ENCODE peak calls at places on chromosome 1, in ten cellular contexts. One of them, this sample, is unnamed.

GRCh38 chr1:39828734-39829133 is 40.1 kb upstream of the BMP8B start:
- DNase-seq in activated T-cell treated with anti-CD3 and anti-CD28 coated beads for 1 hour: no peak
- DNase-seq in HCT116: no peak
- DNase-seq in neural crest cell: no peak
- DNase-seq in fibroblast of lung: no peak
- DNase-seq in activated CD4-positive, alpha-beta T cell treated with anti-CD3 and anti-CD28 coated beads, Interleukin-2, amount 10 ng/mL, durations not matched to agents 7 days and 5 days: no peak
- DNase-seq in astrocyte of the cerebellum: no peak
- DNase-seq in activated T-helper 1 cell treated with Interleukin-2 at 50 U/mL for 16 hours: no peak
- DNase-seq in mesenteric fat pad: no peak
- DNase-seq in central memory CD8-positive, alpha-beta T cell: no peak
- DNase-seq in this sample: no peak

GRCh38 chr1:119982006-119982405 is 85.7 kb upstream of the ADAM30 start:
- DNase-seq in activated T-cell treated with anti-CD3 and anti-CD28 coated beads for 1 hour: no peak
- DNase-seq in HCT116: no peak
- DNase-seq in neural crest cell: no peak
- DNase-seq in fibroblast of lung: peak
- DNase-seq in activated CD4-positive, alpha-beta T cell treated with anti-CD3 and anti-CD28 coated beads, Interleukin-2, amount 10 ng/mL, durations not matched to agents 7 days and 5 days: no peak
- DNase-seq in astrocyte of the cerebellum: peak
- DNase-seq in activated T-helper 1 cell treated with Interleukin-2 at 50 U/mL for 16 hours: no peak
- DNase-seq in mesenteric fat pad: no peak
- DNase-seq in central memory CD8-positive, alpha-beta T cell: no peak
- DNase-seq in this sample: no peak

GRCh38 chr1:118158918-118159317 is 26.1 kb downstream of the SPAG17 start:
- DNase-seq in activated T-cell treated with anti-CD3 and anti-CD28 coated beads for 1 hour: no peak
- DNase-seq in HCT116: no peak
- DNase-seq in neural crest cell: no peak
- DNase-seq in fibroblast of lung: peak
- DNase-seq in activated CD4-positive, alpha-beta T cell treated with anti-CD3 and anti-CD28 coated beads, Interleukin-2, amount 10 ng/mL, durations not matched to agents 7 days and 5 days: no peak
- DNase-seq in astrocyte of the cerebellum: peak
- DNase-seq in activated T-helper 1 cell treated with Interleukin-2 at 50 U/mL for 16 hours: no peak
- DNase-seq in mesenteric fat pad: no peak
- DNase-seq in central memory CD8-positive, alpha-beta T cell: no peak
- DNase-seq in this sample: no peak

GRCh38 chr1:229270547-229271447 is at the start of gene RAB4A:
- DNase-seq in activated T-cell treated with anti-CD3 and anti-CD28 coated beads for 1 hour: peak
- DNase-seq in HCT116: peak
- DNase-seq in neural crest cell: peak
- DNase-seq in fibroblast of lung: peak
- DNase-seq in activated CD4-positive, alpha-beta T cell treated with anti-CD3 and anti-CD28 coated beads, Interleukin-2, amount 10 ng/mL, durations not matched to agents 7 days and 5 days: peak
- DNase-seq in astrocyte of the cerebellum: peak
- DNase-seq in activated T-helper 1 cell treated with Interleukin-2 at 50 U/mL for 16 hours: peak
- DNase-seq in mesenteric fat pad: peak
- DNase-seq in central memory CD8-positive, alpha-beta T cell: peak
- DNase-seq in this sample: peak

GRCh38 chr1:231776006-231776707 is 149.6 kb downstream of the DISC1 start:
- DNase-seq in activated T-cell treated with anti-CD3 and anti-CD28 coated beads for 1 hour: no peak
- DNase-seq in HCT116: no peak
- DNase-seq in neural crest cell: no peak
- DNase-seq in fibroblast of lung: peak
- DNase-seq in activated CD4-positive, alpha-beta T cell treated with anti-CD3 and anti-CD28 coated beads, Interleukin-2, amount 10 ng/mL, durations not matched to agents 7 days and 5 days: no peak
- DNase-seq in astrocyte of the cerebellum: peak
- DNase-seq in activated T-helper 1 cell treated with Interleukin-2 at 50 U/mL for 16 hours: no peak
- DNase-seq in mesenteric fat pad: no peak
- DNase-seq in central memory CD8-positive, alpha-beta T cell: no peak
- DNase-seq in this sample: no peak

GRCh38 chr1:183043872-183044859 is 20.9 kb downstream of the LAMC1 start:
- DNase-seq in activated T-cell treated with anti-CD3 and anti-CD28 coated beads for 1 hour: no peak
- DNase-seq in HCT116: no peak
- DNase-seq in neural crest cell: no peak
- DNase-seq in fibroblast of lung: peak
- DNase-seq in activated CD4-positive, alpha-beta T cell treated with anti-CD3 and anti-CD28 coated beads, Interleukin-2, amount 10 ng/mL, durations not matched to agents 7 days and 5 days: no peak
- DNase-seq in astrocyte of the cerebellum: no peak
- DNase-seq in activated T-helper 1 cell treated with Interleukin-2 at 50 U/mL for 16 hours: no peak
- DNase-seq in mesenteric fat pad: no peak
- DNase-seq in central memory CD8-positive, alpha-beta T cell: no peak
- DNase-seq in this sample: no peak

GRCh38 chr1:201275266-201275666 is 8.0 kb upstream of the PKP1 start:
- DNase-seq in activated T-cell treated with anti-CD3 and anti-CD28 coated beads for 1 hour: no peak
- DNase-seq in HCT116: peak
- DNase-seq in neural crest cell: no peak
- DNase-seq in fibroblast of lung: peak
- DNase-seq in activated CD4-positive, alpha-beta T cell treated with anti-CD3 and anti-CD28 coated beads, Interleukin-2, amount 10 ng/mL, durations not matched to agents 7 days and 5 days: no peak
- DNase-seq in astrocyte of the cerebellum: peak
- DNase-seq in activated T-helper 1 cell treated with Interleukin-2 at 50 U/mL for 16 hours: no peak
- DNase-seq in mesenteric fat pad: no peak
- DNase-seq in central memory CD8-positive, alpha-beta T cell: no peak
- DNase-seq in this sample: peak

GRCh38 chr1:31569773-31570172 is 6.5 kb upstream of the TINAGL1 start:
- DNase-seq in activated T-cell treated with anti-CD3 and anti-CD28 coated beads for 1 hour: no peak
- DNase-seq in HCT116: no peak
- DNase-seq in neural crest cell: no peak
- DNase-seq in fibroblast of lung: no peak
- DNase-seq in activated CD4-positive, alpha-beta T cell treated with anti-CD3 and anti-CD28 coated beads, Interleukin-2, amount 10 ng/mL, durations not matched to agents 7 days and 5 days: peak
- DNase-seq in astrocyte of the cerebellum: no peak
- DNase-seq in activated T-helper 1 cell treated with Interleukin-2 at 50 U/mL for 16 hours: no peak
- DNase-seq in mesenteric fat pad: peak
- DNase-seq in central memory CD8-positive, alpha-beta T cell: no peak
- DNase-seq in this sample: no peak

GRCh38 chr1:96651517-96651916 is 70.1 kb upstream of the PTBP2 start:
- DNase-seq in activated T-cell treated with anti-CD3 and anti-CD28 coated beads for 1 hour: no peak
- DNase-seq in HCT116: no peak
- DNase-seq in neural crest cell: no peak
- DNase-seq in fibroblast of lung: no peak
- DNase-seq in activated CD4-positive, alpha-beta T cell treated with anti-CD3 and anti-CD28 coated beads, Interleukin-2, amount 10 ng/mL, durations not matched to agents 7 days and 5 days: no peak
- DNase-seq in astrocyte of the cerebellum: no peak
- DNase-seq in activated T-helper 1 cell treated with Interleukin-2 at 50 U/mL for 16 hours: no peak
- DNase-seq in mesenteric fat pad: no peak
- DNase-seq in central memory CD8-positive, alpha-beta T cell: no peak
- DNase-seq in this sample: no peak

GRCh38 chr1:176799327-176799726 is 336.4 kb downstream of the PAPPA2 start:
- DNase-seq in activated T-cell treated with anti-CD3 and anti-CD28 coated beads for 1 hour: no peak
- DNase-seq in HCT116: no peak
- DNase-seq in neural crest cell: no peak
- DNase-seq in fibroblast of lung: no peak
- DNase-seq in activated CD4-positive, alpha-beta T cell treated with anti-CD3 and anti-CD28 coated beads, Interleukin-2, amount 10 ng/mL, durations not matched to agents 7 days and 5 days: no peak
- DNase-seq in astrocyte of the cerebellum: no peak
- DNase-seq in activated T-helper 1 cell treated with Interleukin-2 at 50 U/mL for 16 hours: no peak
- DNase-seq in mesenteric fat pad: no peak
- DNase-seq in central memory CD8-positive, alpha-beta T cell: no peak
- DNase-seq in this sample: no peak

GRCh38 chr1:102891868-102892625 is 216.3 kb downstream of the COL11A1 start:
- DNase-seq in activated T-cell treated with anti-CD3 and anti-CD28 coated beads for 1 hour: no peak
- DNase-seq in HCT116: no peak
- DNase-seq in neural crest cell: no peak
- DNase-seq in fibroblast of lung: peak
- DNase-seq in activated CD4-positive, alpha-beta T cell treated with anti-CD3 and anti-CD28 coated beads, Interleukin-2, amount 10 ng/mL, durations not matched to agents 7 days and 5 days: no peak
- DNase-seq in astrocyte of the cerebellum: peak
- DNase-seq in activated T-helper 1 cell treated with Interleukin-2 at 50 U/mL for 16 hours: no peak
- DNase-seq in mesenteric fat pad: no peak
- DNase-seq in central memory CD8-positive, alpha-beta T cell: no peak
- DNase-seq in this sample: no peak

GRCh38 chr1:203858055-203858454 is 3.3 kb upstream of the SNRPE start:
- DNase-seq in activated T-cell treated with anti-CD3 and anti-CD28 coated beads for 1 hour: no peak
- DNase-seq in HCT116: no peak
- DNase-seq in neural crest cell: no peak
- DNase-seq in fibroblast of lung: peak
- DNase-seq in activated CD4-positive, alpha-beta T cell treated with anti-CD3 and anti-CD28 coated beads, Interleukin-2, amount 10 ng/mL, durations not matched to agents 7 days and 5 days: no peak
- DNase-seq in astrocyte of the cerebellum: peak
- DNase-seq in activated T-helper 1 cell treated with Interleukin-2 at 50 U/mL for 16 hours: no peak
- DNase-seq in mesenteric fat pad: no peak
- DNase-seq in central memory CD8-positive, alpha-beta T cell: no peak
- DNase-seq in this sample: no peak

GRCh38 chr1:202750761-202751160 is 40.5 kb upstream of the SYT2 start:
- DNase-seq in activated T-cell treated with anti-CD3 and anti-CD28 coated beads for 1 hour: no peak
- DNase-seq in HCT116: no peak
- DNase-seq in neural crest cell: no peak
- DNase-seq in fibroblast of lung: no peak
- DNase-seq in activated CD4-positive, alpha-beta T cell treated with anti-CD3 and anti-CD28 coated beads, Interleukin-2, amount 10 ng/mL, durations not matched to agents 7 days and 5 days: no peak
- DNase-seq in astrocyte of the cerebellum: no peak
- DNase-seq in activated T-helper 1 cell treated with Interleukin-2 at 50 U/mL for 16 hours: no peak
- DNase-seq in mesenteric fat pad: no peak
- DNase-seq in central memory CD8-positive, alpha-beta T cell: no peak
- DNase-seq in this sample: no peak

GRCh38 chr1:37244083-37244480 is 209.8 kb upstream of the GRIK3 start:
- DNase-seq in activated T-cell treated with anti-CD3 and anti-CD28 coated beads for 1 hour: no peak
- DNase-seq in HCT116: no peak
- DNase-seq in neural crest cell: no peak
- DNase-seq in fibroblast of lung: no peak
- DNase-seq in activated CD4-positive, alpha-beta T cell treated with anti-CD3 and anti-CD28 coated beads, Interleukin-2, amount 10 ng/mL, durations not matched to agents 7 days and 5 days: no peak
- DNase-seq in astrocyte of the cerebellum: no peak
- DNase-seq in activated T-helper 1 cell treated with Interleukin-2 at 50 U/mL for 16 hours: no peak
- DNase-seq in mesenteric fat pad: no peak
- DNase-seq in central memory CD8-positive, alpha-beta T cell: no peak
- DNase-seq in this sample: no peak

GRCh38 chr1:21550866-21551475 is 41.7 kb downstream of the ALPL start:
- DNase-seq in activated T-cell treated with anti-CD3 and anti-CD28 coated beads for 1 hour: no peak
- DNase-seq in HCT116: no peak
- DNase-seq in neural crest cell: no peak
- DNase-seq in fibroblast of lung: no peak
- DNase-seq in activated CD4-positive, alpha-beta T cell treated with anti-CD3 and anti-CD28 coated beads, Interleukin-2, amount 10 ng/mL, durations not matched to agents 7 days and 5 days: no peak
- DNase-seq in astrocyte of the cerebellum: no peak
- DNase-seq in activated T-helper 1 cell treated with Interleukin-2 at 50 U/mL for 16 hours: no peak
- DNase-seq in mesenteric fat pad: no peak
- DNase-seq in central memory CD8-positive, alpha-beta T cell: no peak
- DNase-seq in this sample: no peak

GRCh38 chr1:161013591-161014513 is 7.1 kb downstream of the F11R start:
- DNase-seq in activated T-cell treated with anti-CD3 and anti-CD28 coated beads for 1 hour: peak
- DNase-seq in HCT116: no peak
- DNase-seq in neural crest cell: no peak
- DNase-seq in fibroblast of lung: peak
- DNase-seq in activated CD4-positive, alpha-beta T cell treated with anti-CD3 and anti-CD28 coated beads, Interleukin-2, amount 10 ng/mL, durations not matched to agents 7 days and 5 days: peak
- DNase-seq in astrocyte of the cerebellum: no peak
- DNase-seq in activated T-helper 1 cell treated with Interleukin-2 at 50 U/mL for 16 hours: peak
- DNase-seq in mesenteric fat pad: peak
- DNase-seq in central memory CD8-positive, alpha-beta T cell: peak
- DNase-seq in this sample: peak

GRCh38 chr1:85374160-85374559 is 90.8 kb downstream of the DDAH1 start:
- DNase-seq in activated T-cell treated with anti-CD3 and anti-CD28 coated beads for 1 hour: no peak
- DNase-seq in HCT116: peak
- DNase-seq in neural crest cell: no peak
- DNase-seq in fibroblast of lung: peak
- DNase-seq in activated CD4-positive, alpha-beta T cell treated with anti-CD3 and anti-CD28 coated beads, Interleukin-2, amount 10 ng/mL, durations not matched to agents 7 days and 5 days: no peak
- DNase-seq in astrocyte of the cerebellum: peak
- DNase-seq in activated T-helper 1 cell treated with Interleukin-2 at 50 U/mL for 16 hours: no peak
- DNase-seq in mesenteric fat pad: no peak
- DNase-seq in central memory CD8-positive, alpha-beta T cell: no peak
- DNase-seq in this sample: no peak

GRCh38 chr1:59484090-59484489 is 187.2 kb downstream of the FGGY start:
- DNase-seq in activated T-cell treated with anti-CD3 and anti-CD28 coated beads for 1 hour: no peak
- DNase-seq in HCT116: peak
- DNase-seq in neural crest cell: no peak
- DNase-seq in fibroblast of lung: peak
- DNase-seq in activated CD4-positive, alpha-beta T cell treated with anti-CD3 and anti-CD28 coated beads, Interleukin-2, amount 10 ng/mL, durations not matched to agents 7 days and 5 days: no peak
- DNase-seq in astrocyte of the cerebellum: peak
- DNase-seq in activated T-helper 1 cell treated with Interleukin-2 at 50 U/mL for 16 hours: no peak
- DNase-seq in mesenteric fat pad: no peak
- DNase-seq in central memory CD8-positive, alpha-beta T cell: no peak
- DNase-seq in this sample: no peak

GRCh38 chr1:229557214-229557850 is 1.2 kb downstream of the ABCB10 start:
- DNase-seq in activated T-cell treated with anti-CD3 and anti-CD28 coated beads for 1 hour: no peak
- DNase-seq in HCT116: no peak
- DNase-seq in neural crest cell: no peak
- DNase-seq in fibroblast of lung: peak
- DNase-seq in activated CD4-positive, alpha-beta T cell treated with anti-CD3 and anti-CD28 coated beads, Interleukin-2, amount 10 ng/mL, durations not matched to agents 7 days and 5 days: peak
- DNase-seq in astrocyte of the cerebellum: no peak
- DNase-seq in activated T-helper 1 cell treated with Interleukin-2 at 50 U/mL for 16 hours: no peak
- DNase-seq in mesenteric fat pad: no peak
- DNase-seq in central memory CD8-positive, alpha-beta T cell: no peak
- DNase-seq in this sample: no peak

GRCh38 chr1:107668762-107669161 is 296.2 kb downstream of the VAV3 start:
- DNase-seq in activated T-cell treated with anti-CD3 and anti-CD28 coated beads for 1 hour: no peak
- DNase-seq in HCT116: no peak
- DNase-seq in neural crest cell: no peak
- DNase-seq in fibroblast of lung: peak
- DNase-seq in activated CD4-positive, alpha-beta T cell treated with anti-CD3 and anti-CD28 coated beads, Interleukin-2, amount 10 ng/mL, durations not matched to agents 7 days and 5 days: no peak
- DNase-seq in astrocyte of the cerebellum: no peak
- DNase-seq in activated T-helper 1 cell treated with Interleukin-2 at 50 U/mL for 16 hours: no peak
- DNase-seq in mesenteric fat pad: no peak
- DNase-seq in central memory CD8-positive, alpha-beta T cell: no peak
- DNase-seq in this sample: no peak

GRCh38 chr1:145740269-145740668 is 21.0 kb downstream of the CD160 start:
- DNase-seq in activated T-cell treated with anti-CD3 and anti-CD28 coated beads for 1 hour: no peak
- DNase-seq in HCT116: no peak
- DNase-seq in neural crest cell: no peak
- DNase-seq in fibroblast of lung: peak
- DNase-seq in activated CD4-positive, alpha-beta T cell treated with anti-CD3 and anti-CD28 coated beads, Interleukin-2, amount 10 ng/mL, durations not matched to agents 7 days and 5 days: no peak
- DNase-seq in astrocyte of the cerebellum: peak
- DNase-seq in activated T-helper 1 cell treated with Interleukin-2 at 50 U/mL for 16 hours: no peak
- DNase-seq in mesenteric fat pad: no peak
- DNase-seq in central memory CD8-positive, alpha-beta T cell: no peak
- DNase-seq in this sample: no peak

GRCh38 chr1:32215629-32216505 is 6.3 kb downstream of the TMEM234 start:
- DNase-seq in activated T-cell treated with anti-CD3 and anti-CD28 coated beads for 1 hour: peak
- DNase-seq in HCT116: peak
- DNase-seq in neural crest cell: peak
- DNase-seq in fibroblast of lung: peak
- DNase-seq in activated CD4-positive, alpha-beta T cell treated with anti-CD3 and anti-CD28 coated beads, Interleukin-2, amount 10 ng/mL, durations not matched to agents 7 days and 5 days: peak
- DNase-seq in astrocyte of the cerebellum: no peak
- DNase-seq in activated T-helper 1 cell treated with Interleukin-2 at 50 U/mL for 16 hours: peak
- DNase-seq in mesenteric fat pad: no peak
- DNase-seq in central memory CD8-positive, alpha-beta T cell: peak
- DNase-seq in this sample: no peak

GRCh38 chr1:231931846-231932454 is 305.4 kb downstream of the DISC1 start:
- DNase-seq in activated T-cell treated with anti-CD3 and anti-CD28 coated beads for 1 hour: no peak
- DNase-seq in HCT116: peak
- DNase-seq in neural crest cell: peak
- DNase-seq in fibroblast of lung: no peak
- DNase-seq in activated CD4-positive, alpha-beta T cell treated with anti-CD3 and anti-CD28 coated beads, Interleukin-2, amount 10 ng/mL, durations not matched to agents 7 days and 5 days: peak
- DNase-seq in astrocyte of the cerebellum: no peak
- DNase-seq in activated T-helper 1 cell treated with Interleukin-2 at 50 U/mL for 16 hours: no peak
- DNase-seq in mesenteric fat pad: no peak
- DNase-seq in central memory CD8-positive, alpha-beta T cell: no peak
- DNase-seq in this sample: no peak

GRCh38 chr1:196259291-196259690 is 348.9 kb downstream of the KCNT2 start:
- DNase-seq in activated T-cell treated with anti-CD3 and anti-CD28 coated beads for 1 hour: no peak
- DNase-seq in HCT116: no peak
- DNase-seq in neural crest cell: no peak
- DNase-seq in fibroblast of lung: no peak
- DNase-seq in activated CD4-positive, alpha-beta T cell treated with anti-CD3 and anti-CD28 coated beads, Interleukin-2, amount 10 ng/mL, durations not matched to agents 7 days and 5 days: no peak
- DNase-seq in astrocyte of the cerebellum: no peak
- DNase-seq in activated T-helper 1 cell treated with Interleukin-2 at 50 U/mL for 16 hours: no peak
- DNase-seq in mesenteric fat pad: no peak
- DNase-seq in central memory CD8-positive, alpha-beta T cell: no peak
- DNase-seq in this sample: no peak